ENCODE peak calls at places on chromosomes 7 and 10, in nine cellular contexts. J is A673, F is tibial nerve, Z is NB4, X is astrocyte of the cerebellum, I is upper lobe of right lung, W is GM13977, N is fibroblast of lung, M is fibroblast of mammary gland. E is an unnamed sample.

GRCh38 chr7:2134740-2135139 is 98.0 kb downstream of the MAD1L1 start:
- DNase-seq in M (no peak), X (no peak), Z (no peak), I (no peak), F (no peak), N (no peak), J (no peak), W (no peak), E (peak)

GRCh38 chr10:76034236-76035009 is 603.0 kb downstream of the LRMDA start:
- DNase-seq in I (no peak), W (no peak), M (no peak), J (no peak), F (no peak), N (peak), Z (no peak), X (no peak), E (no peak)

GRCh38 chr7:153044981-153045380 is 285.4 kb downstream of the ACTR3B start:
- DNase-seq in I (no peak), J (no peak), Z (no peak), N (no peak), M (no peak), X (no peak), W (no peak), F (no peak), E (no peak)

GRCh38 chr10:62244785-62245595 is 23.7 kb downstream of the RTKN2 start:
- DNase-seq in Z (peak), I (no peak), F (no peak), M (peak), N (peak), X (peak), J (peak), W (peak), E (peak)

GRCh38 chr7:44796034-44796503 is 412 bp upstream of the PPIA start:
- DNase-seq in W (no peak), N (peak), J (no peak), F (no peak), M (peak), X (no peak), Z (no peak), I (no peak), E (peak)

GRCh38 chr7:150944066-150945042 is 33.8 kb downstream of the KCNH2 start:
- DNase-seq in J (no peak), Z (peak), N (no peak), F (peak), M (no peak), I (peak), X (no peak), W (no peak), E (peak)

GRCh38 chr10:58140706-58141347 is 126.9 kb downstream of the IPMK start:
- DNase-seq in X (no peak), F (no peak), I (no peak), Z (no peak), W (no peak), M (no peak), J (no peak), N (no peak), E (no peak)

GRCh38 chr7:106568680-106569499 is 92.1 kb downstream of the CCDC71L start:
- DNase-seq in Z (peak), J (peak), I (no peak), F (no peak), N (peak), X (no peak), W (no peak), M (peak), E (peak)

GRCh38 chr10:29955308-29955935 is 104.0 kb downstream of the JCAD start:
- DNase-seq in X (peak), Z (no peak), N (no peak), F (no peak), W (no peak), M (peak), I (no peak), J (no peak), E (peak)

GRCh38 chr10:131157899-131158298 is 153.6 kb downstream of the TCERG1L start:
- DNase-seq in N (no peak), W (no peak), Z (no peak), J (no peak), I (peak), F (no peak), M (no peak), X (no peak), E (no peak)

GRCh38 chr7:90303241-90303640 is 17.9 kb downstream of the FAM237B start:
- DNase-seq in I (no peak), X (no peak), N (no peak), M (no peak), F (no peak), J (no peak), Z (no peak), W (no peak), E (no peak)

GRCh38 chr7:150450491-150450992 is at the start of gene GIMAP8:
- DNase-seq in J (no peak), I (peak), N (no peak), X (no peak), M (no peak), Z (peak), W (peak), F (no peak), E (no peak)

GRCh38 chr10:121684276-121684675 is 86.0 kb upstream of the FGFR2 start:
- DNase-seq in X (no peak), Z (peak), J (no peak), F (no peak), W (no peak), I (no peak), N (peak), M (no peak), E (no peak)

GRCh38 chr10:102404361-102405107 is 9.0 kb downstream of the NFKB2 start:
- DNase-seq in M (no peak), W (no peak), X (no peak), F (no peak), I (no peak), Z (no peak), J (no peak), N (no peak), E (no peak)

GRCh38 chr7:96080021-96080420 is 241.9 kb downstream of the SLC25A13 start:
- DNase-seq in N (peak), X (peak), I (no peak), F (no peak), Z (no peak), M (no peak), W (no peak), J (peak), E (peak)

GRCh38 chr10:133616371-133617130 is 10.0 kb downstream of the FRG2B start:
- DNase-seq in W (no peak), Z (no peak), X (no peak), J (no peak), N (no peak), F (no peak), M (peak), I (no peak), E (no peak)

GRCh38 chr10:71608863-71609768 is 110.5 kb downstream of the C10orf105 start:
- DNase-seq in F (peak), W (peak), Z (peak), I (peak), M (peak), N (peak), X (peak), J (peak), E (peak)

GRCh38 chr7:23076774-23077173 is 28.8 kb upstream of the KLHL7 start:
- DNase-seq in M (no peak), N (no peak), F (no peak), W (no peak), I (no peak), J (no peak), Z (no peak), X (no peak), E (no peak)

GRCh38 chr7:1026721-1027151 is 17.6 kb upstream of the GPR146 start:
- DNase-seq in W (peak), J (no peak), I (no peak), N (no peak), X (no peak), F (no peak), M (no peak), Z (no peak), E (no peak)

GRCh38 chr7:2520131-2520807 is 695 bp downstream of the LFNG start:
- DNase-seq in X (no peak), I (no peak), N (no peak), Z (peak), W (peak), F (no peak), J (no peak), M (no peak), E (peak)

GRCh38 chr10:131726967-131727366 is 173.8 kb upstream of the PPP2R2D start:
- DNase-seq in X (no peak), F (no peak), W (no peak), N (no peak), I (peak), J (no peak), M (no peak), Z (no peak), E (no peak)

GRCh38 chr7:96224682-96225081 is 97.2 kb downstream of the SLC25A13 start:
- DNase-seq in N (no peak), Z (peak), M (peak), X (no peak), F (no peak), I (no peak), J (peak), W (peak), E (peak)

GRCh38 chr10:133275683-133276092 is 980 bp downstream of the ADAM8 start:
- DNase-seq in Z (peak), F (no peak), J (no peak), I (no peak), M (no peak), W (peak), N (no peak), X (no peak), E (peak)

GRCh38 chr10:28879875-28880381 is 202.6 kb downstream of the BAMBI start:
- DNase-seq in W (no peak), I (no peak), M (no peak), X (no peak), Z (no peak), N (no peak), F (no peak), J (no peak), E (no peak)

GRCh38 chr7:82562716-82563404 is 119.3 kb upstream of the CACNA2D1 start:
- DNase-seq in N (peak), X (peak), J (no peak), W (no peak), M (peak), F (no peak), Z (no peak), I (no peak), E (peak)

GRCh38 chr10:126065751-126066150 is 169.4 kb downstream of the FANK1 start:
- DNase-seq in I (no peak), Z (no peak), J (no peak), W (no peak), X (no peak), N (no peak), F (no peak), M (peak), E (peak)

GRCh38 chr7:127447326-127447945 is 54.9 kb upstream of the ZNF800 start:
- DNase-seq in N (peak), I (no peak), F (no peak), X (no peak), Z (peak), W (peak), J (peak), M (peak), E (peak)

GRCh38 chr7:44466300-44467216 is 23.9 kb downstream of the NUDCD3 start:
- DNase-seq in M (peak), X (no peak), I (no peak), W (no peak), J (no peak), F (no peak), N (peak), Z (no peak), E (no peak)

GRCh38 chr7:90119178-90119971 is 34.9 kb upstream of the STEAP1 start:
- DNase-seq in W (no peak), J (peak), I (peak), F (no peak), M (peak), X (no peak), N (peak), Z (no peak), E (no peak)

GRCh38 chr7:74542558-74543117 is 88.9 kb downstream of the GTF2IRD1 start:
- DNase-seq in M (no peak), J (peak), W (no peak), F (no peak), Z (no peak), I (no peak), X (no peak), N (peak), E (peak)

GRCh38 chr10:103554488-103555320 is 61.2 kb downstream of the NEURL1 start:
- DNase-seq in W (no peak), M (peak), Z (peak), X (no peak), I (no peak), J (peak), N (peak), F (no peak), E (peak)

GRCh38 chr7:151888079-151888673 is 11.3 kb upstream of the PRKAG2 start:
- DNase-seq in N (no peak), X (no peak), J (peak), M (no peak), I (no peak), Z (no peak), F (no peak), W (no peak), E (no peak)

GRCh38 chr10:68208424-68209042 is 23.4 kb downstream of the ATOH7 start:
- DNase-seq in J (peak), I (no peak), X (peak), W (no peak), N (peak), Z (peak), M (peak), F (no peak), E (peak)

GRCh38 chr7:79212334-79212733 is 241.1 kb downstream of the MAGI2 start:
- DNase-seq in Z (no peak), F (no peak), J (no peak), X (no peak), I (no peak), M (no peak), N (no peak), W (no peak), E (no peak)

DNA sequence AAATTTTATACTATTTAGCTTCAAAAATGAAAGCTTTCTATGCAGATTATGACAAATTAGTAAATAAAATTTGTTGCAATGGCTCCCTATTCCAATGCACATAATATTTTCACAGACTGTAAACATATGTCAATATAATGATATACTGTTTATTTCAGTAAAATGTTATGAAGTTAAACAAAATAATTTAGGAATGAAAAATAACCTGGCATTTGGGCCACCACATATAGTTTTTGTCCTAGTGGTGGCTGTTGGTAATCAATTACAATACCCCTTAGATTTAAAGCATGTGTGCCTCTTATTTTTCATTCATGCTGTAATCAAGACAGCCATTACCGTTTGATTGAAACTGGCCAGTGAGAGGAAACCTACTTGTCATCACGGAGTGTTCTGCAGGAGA is 928.5 kb upstream of the KCND2 start:
- DNase-seq in J (no peak), F (no peak), M (no peak), W (no peak), X (no peak), I (no peak), N (no peak), Z (no peak), E (no peak)
- TF ChIP-seq CTCF in J (no peak), F (no peak), M (no peak), W (no peak), X (no peak), I (no peak), N (no peak), Z (no peak), E (no peak)

GRCh38 chr7:147646568-147646967 is 944.0 kb upstream of the C7orf33 start:
- DNase-seq in Z (no peak), F (no peak), J (no peak), W (no peak), M (no peak), N (no peak), X (no peak), I (no peak), E (no peak)

GRCh38 chr7:147653456-147653855 is 937.1 kb upstream of the C7orf33 start:
- DNase-seq in Z (no peak), X (no peak), W (no peak), M (no peak), J (no peak), F (no peak), I (no peak), N (no peak), E (no peak)

GRCh38 chr7:147651601-147652000 is 939.0 kb upstream of the C7orf33 start:
- DNase-seq in Z (no peak), X (no peak), W (no peak), M (no peak), I (no peak), F (no peak), N (no peak), J (no peak), E (no peak)

GRCh38 chr7:147650991-147651390 is 939.6 kb upstream of the C7orf33 start:
- DNase-seq in F (no peak), Z (no peak), M (no peak), N (no peak), X (no peak), I (no peak), W (no peak), J (no peak), E (no peak)
- TF ChIP-seq CTCF in F (no peak), Z (no peak), M (no peak), N (no peak), X (no peak), I (no peak), W (no peak), J (no peak), E (no peak)

GRCh38 chr7:108062250-108063014 is 59.5 kb upstream of the LAMB1 start:
- DNase-seq in W (no peak), Z (no peak), M (no peak), J (no peak), F (no peak), X (no peak), N (no peak), I (no peak), E (peak)
- TF ChIP-seq CTCF in W (no peak), Z (no peak), M (no peak), J (no peak), F (no peak), X (no peak), N (no peak), I (no peak), E (no peak)

GRCh38 chr7:148858489-148858888 is 25.6 kb downstream of the EZH2 start:
- DNase-seq in M (no peak), Z (no peak), F (no peak), I (no peak), J (no peak), W (no peak), X (no peak), N (no peak), E (no peak)

GRCh38 chr7:148856891-148857290 is 27.2 kb downstream of the EZH2 start:
- DNase-seq in W (peak), I (no peak), N (no peak), J (no peak), M (peak), Z (peak), F (no peak), X (no peak), E (no peak)

GRCh38 chr7:148854975-148855374 is 29.1 kb downstream of the EZH2 start:
- DNase-seq in Z (no peak), N (no peak), I (no peak), F (no peak), W (no peak), M (peak), J (no peak), X (no peak), E (no peak)

GRCh38 chr7:148852272-148852671 is 31.8 kb downstream of the EZH2 start:
- DNase-seq in W (no peak), F (no peak), N (no peak), I (no peak), X (no peak), M (peak), Z (no peak), J (no peak), E (no peak)

DNA sequence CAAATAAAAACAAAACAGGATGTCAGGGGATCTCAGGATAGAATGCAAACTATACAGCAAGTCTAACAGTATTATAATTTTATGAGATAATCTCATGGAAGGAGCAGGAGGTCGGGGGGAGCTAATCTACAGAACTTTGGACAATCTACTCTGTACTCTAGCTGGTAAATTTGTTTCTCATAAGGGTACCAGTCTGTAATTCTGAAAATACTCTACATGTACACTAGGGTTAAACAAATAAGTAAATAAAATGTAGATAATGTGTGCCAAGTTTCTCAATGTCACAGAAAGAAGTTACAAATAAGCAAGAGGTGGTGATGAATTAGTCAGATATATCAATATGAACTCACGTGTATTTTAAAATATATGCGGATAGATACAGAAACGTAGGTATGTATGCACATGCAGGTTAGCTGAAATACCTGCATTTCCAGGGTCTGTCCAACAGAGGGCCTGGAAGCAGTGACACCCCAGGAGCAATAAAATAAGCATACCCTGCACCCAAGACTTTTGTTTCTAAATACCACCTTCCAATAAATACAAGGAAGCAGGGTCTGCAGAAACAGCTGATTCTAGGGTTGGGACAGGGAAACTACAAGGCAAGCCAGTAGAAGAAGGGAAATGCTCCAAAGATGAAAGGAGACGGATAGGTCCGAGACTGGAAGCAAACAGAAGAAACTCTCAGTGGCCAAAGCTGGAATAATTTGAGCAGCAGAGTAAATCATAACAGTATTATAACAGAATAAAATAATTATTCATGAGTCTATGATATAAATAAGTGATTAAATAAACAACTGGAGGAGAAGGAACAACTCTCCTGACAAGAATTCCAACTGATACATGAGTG is 27.8 kb downstream of the EZH2 start:
- DNase-seq in F (no peak), W (peak), J (peak), X (no peak), N (peak), M (peak), Z (peak), I (no peak), E (peak)
- TF ChIP-seq CTCF in F (peak), W (peak), J (peak), X (peak), N (peak), M (peak), Z (peak), I (peak), E (peak)

GRCh38 chr10:109451879-109452278 is 471.4 kb downstream of the XPNPEP1 start:
- DNase-seq in N (no peak), M (no peak), X (no peak), I (no peak), W (no peak), F (no peak), Z (no peak), J (no peak), E (no peak)
- TF ChIP-seq CTCF in N (no peak), M (no peak), X (peak), I (no peak), W (no peak), F (no peak), Z (no peak), J (no peak), E (no peak)